ENCODE peak calls at places on chromosomes 3 and 15, in six cellular contexts. O, E, B, X, I and Y are unnamed samples.
A peak's percentile ranks its signal among the peaks of the same experiment; 100 is the strongest.

GRCh38 chr15:94744080-94744793 is 512.9 kb downstream of the MCTP2 start:
- DNase-seq in O (no peak), E (no peak), B (peak; percentile 81), X (no peak), I (no peak), Y (no peak)

GRCh38 chr3:31157028-31157694 is 262.7 kb upstream of the GADL1 start:
- DNase-seq in O (no peak), E (no peak), B (no peak), X (no peak), I (no peak), Y (no peak)

GRCh38 chr15:77860101-77860691 is 217.3 kb downstream of the TBC1D2B start:
- DNase-seq in O (no peak), E (no peak), B (no peak), X (no peak), I (no peak), Y (no peak)

GRCh38 chr3:155981669-155982068 is 111.2 kb downstream of the GMPS start:
- DNase-seq in O (no peak), E (no peak), B (no peak), X (no peak), I (no peak), Y (peak; percentile 26)

GRCh38 chr3:146803746-146804145 is 198.6 kb upstream of the PLSCR5 start:
- DNase-seq in O (no peak), E (peak; percentile 11), B (peak; percentile 5), X (no peak), I (no peak), Y (no peak)

GRCh38 chr3:30548605-30549004 is 57.8 kb upstream of the TGFBR2 start:
- DNase-seq in O (no peak), E (peak; percentile 21), B (no peak), X (no peak), I (peak; percentile 18), Y (no peak)

GRCh38 chr15:73391128-73391864 is 22.5 kb upstream of the HCN4 start:
- DNase-seq in O (no peak), E (no peak), B (no peak), X (no peak), I (no peak), Y (no peak)

GRCh38 chr3:59121346-59122144 is 71.7 kb upstream of the CFAP20DC start:
- DNase-seq in O (no peak), E (no peak), B (no peak), X (no peak), I (no peak), Y (no peak)

GRCh38 chr3:13597661-13598060 is 48.7 kb downstream of the FBLN2 start:
- DNase-seq in O (no peak), E (no peak), B (no peak), X (no peak), I (no peak), Y (peak; percentile 20)

GRCh38 chr3:10873415-10873814 is 57.4 kb downstream of the SLC6A11 start:
- DNase-seq in O (no peak), E (no peak), B (no peak), X (no peak), I (no peak), Y (no peak)

GRCh38 chr3:31903686-31904431 is 77.2 kb downstream of the OSBPL10 start:
- DNase-seq in O (no peak), E (peak; percentile 22), B (peak; percentile 53), X (no peak), I (no peak), Y (peak; percentile 65)

GRCh38 chr15:81106560-81106959 is 27.5 kb upstream of the CFAP161 start:
- DNase-seq in O (no peak), E (peak; percentile 39), B (peak; percentile 54), X (no peak), I (peak; percentile 21), Y (peak; percentile 77)

GRCh38 chr15:88628018-88628673 is 7.0 kb downstream of the AEN start:
- DNase-seq in O (no peak), E (no peak), B (no peak), X (no peak), I (no peak), Y (no peak)

GRCh38 chr15:93485922-93486327 is 396.9 kb upstream of the RGMA start:
- DNase-seq in O (no peak), E (no peak), B (peak; percentile 23), X (no peak), I (no peak), Y (no peak)

GRCh38 chr15:80173022-80173759 is 20.4 kb downstream of the FAH start:
- DNase-seq in O (peak; percentile 27), E (peak; percentile 78), B (peak; percentile 68), X (peak; percentile 30), I (peak; percentile 70), Y (peak; percentile 76)

GRCh38 chr15:91885714-91886265 is 32.3 kb downstream of the SLCO3A1 start:
- DNase-seq in O (no peak), E (peak; percentile 42), B (peak; percentile 46), X (no peak), I (peak; percentile 9), Y (no peak)

GRCh38 chr3:45272828-45273470 is 46.9 kb upstream of the TMEM158 start:
- DNase-seq in O (no peak), E (no peak), B (peak; percentile 81), X (no peak), I (no peak), Y (peak; percentile 2)